ENCODE peak calls at places on chromosomes 5 and 9, in four cellular contexts. K, T, I and R are unnamed samples.

GRCh38 chr5:171857537-171857936 is 71.9 kb downstream of the SMIM23 start:
- DNase-seq in K (no peak), T (no peak), I (no peak), R (no peak)

GRCh38 chr5:39501403-39501802 is 76.6 kb upstream of the DAB2 start:
- DNase-seq in K (no peak), T (peak; percentile 67), I (no peak), R (no peak)

GRCh38 chr5:15992918-15993317 is 186.7 kb downstream of the MARCHF11 start:
- DNase-seq in K (peak; percentile 26), T (no peak), I (no peak), R (no peak)

GRCh38 chr5:41519801-41520200 is 9.4 kb upstream of the PLCXD3 start:
- DNase-seq in K (peak; percentile 26), T (no peak), I (no peak), R (no peak)

GRCh38 chr5:115655994-115656393 is 30.2 kb upstream of the TMED7 start:
- DNase-seq in K (no peak), T (no peak), I (no peak), R (no peak)

GRCh38 chr5:135834639-135835529 is at the start of gene SLC25A48:
- DNase-seq in K (peak; percentile 94), T (no peak), I (peak; percentile 76), R (no peak)

GRCh38 chr9:5652810-5653209 is 23.9 kb downstream of the RIC1 start:
- DNase-seq in K (peak; percentile 7), T (no peak), I (no peak), R (no peak)

GRCh38 chr5:54610197-54610898 is 92.8 kb downstream of the SNX18 start:
- DNase-seq in K (no peak), T (no peak), I (peak; percentile 13), R (peak; percentile 11)

GRCh38 chr5:141516648-141517025 is 27.8 kb downstream of the PCDHGC5 start:
- DNase-seq in K (no peak), T (no peak), I (no peak), R (no peak)

GRCh38 chr5:55850839-55851674 is at the start of gene IL31RA:
- DNase-seq in K (peak; percentile 6), T (no peak), I (no peak), R (no peak)